ENCODE peak calls at places on chromosomes 7 and 10, in seven cellular contexts. W is HepG2, J is left ventricle myocardium inferior, L is A673, N is colonic mucosa, V is astrocyte, E is foreskin fibroblast. F is an unnamed sample.

GRCh38 chr10:16009736-16010259 is 149.5 kb upstream of the MINDY3 start:
- DNase-seq in W (no peak), L (no peak), E (no peak), N (no peak), V (no peak), J (no peak), F (no peak)

GRCh38 chr10:79070611-79071534 is 2.1 kb downstream of the ZMIZ1 start:
- DNase-seq in J (peak), L (peak), N (peak), W (peak), E (peak), V (peak), F (peak)

GRCh38 chr10:43955978-43956377 is 307.3 kb upstream of the ZNF32 start:
- DNase-seq in E (no peak), V (no peak), L (no peak), N (no peak), W (no peak), J (no peak), F (no peak)

GRCh38 chr7:44050121-44050914 is 5.8 kb downstream of the DBNL start:
- DNase-seq in N (no peak), W (no peak), J (no peak), V (no peak), L (no peak), E (no peak), F (no peak)

GRCh38 chr7:27750336-27750735 is 10.4 kb downstream of the TAX1BP1 start:
- DNase-seq in E (no peak), V (no peak), L (no peak), W (no peak), J (no peak), N (no peak), F (no peak)

GRCh38 chr10:50331486-50331885 is 80.2 kb upstream of the ASAH2 start:
- DNase-seq in V (no peak), E (no peak), J (no peak), W (peak), N (no peak), L (no peak), F (no peak)

GRCh38 chr10:103057980-103058568 is 135.0 kb downstream of the NT5C2 start:
- DNase-seq in E (no peak), J (no peak), W (no peak), L (no peak), V (no peak), N (no peak), F (no peak)

GRCh38 chr10:74924251-74924954 is 98.0 kb downstream of the KAT6B start:
- DNase-seq in E (peak), N (no peak), L (peak), V (peak), W (no peak), J (no peak), F (peak)

GRCh38 chr7:37987732-37988131 is 67.3 kb downstream of the EPDR1 start:
- DNase-seq in N (peak), L (no peak), E (peak), V (peak), J (no peak), W (no peak), F (no peak)

GRCh38 chr10:119602241-119603095 is 5.7 kb upstream of the TIAL1 start:
- DNase-seq in L (peak), V (no peak), W (peak), J (no peak), N (peak), E (peak), F (no peak)

GRCh38 chr10:79422178-79422892 is 23.1 kb downstream of the ZCCHC24 start:
- DNase-seq in N (no peak), W (no peak), J (peak), L (peak), V (peak), E (peak), F (no peak)

GRCh38 chr10:16381083-16381482 is 55.7 kb upstream of the PTER start:
- DNase-seq in E (no peak), V (no peak), W (peak), N (no peak), L (no peak), J (no peak), F (no peak)

GRCh38 chr7:116111429-116111828 is 80.9 kb upstream of the TFEC start:
- DNase-seq in L (no peak), W (no peak), V (no peak), J (no peak), N (no peak), E (no peak), F (no peak)

GRCh38 chr10:119149723-119150122 is 15.8 kb downstream of the SFXN4 start:
- DNase-seq in W (no peak), N (no peak), J (no peak), E (no peak), V (no peak), L (peak), F (no peak)

GRCh38 chr10:109205929-109206585 is 717.3 kb downstream of the XPNPEP1 start:
- DNase-seq in V (peak), W (no peak), E (peak), N (no peak), L (peak), J (no peak), F (peak)

GRCh38 chr10:52644678-52645434 is 127.7 kb downstream of the MBL2 start:
- DNase-seq in N (peak), E (peak), J (no peak), L (peak), W (peak), V (peak), F (no peak)

GRCh38 chr7:98106647-98107312 is at the start of gene LMTK2:
- DNase-seq in L (peak), W (peak), E (peak), J (peak), N (peak), V (peak), F (peak)

GRCh38 chr7:39727614-39728013 is 104.2 kb downstream of the RALA start:
- DNase-seq in N (no peak), V (no peak), E (no peak), W (no peak), L (no peak), J (no peak), F (no peak)

DNA sequence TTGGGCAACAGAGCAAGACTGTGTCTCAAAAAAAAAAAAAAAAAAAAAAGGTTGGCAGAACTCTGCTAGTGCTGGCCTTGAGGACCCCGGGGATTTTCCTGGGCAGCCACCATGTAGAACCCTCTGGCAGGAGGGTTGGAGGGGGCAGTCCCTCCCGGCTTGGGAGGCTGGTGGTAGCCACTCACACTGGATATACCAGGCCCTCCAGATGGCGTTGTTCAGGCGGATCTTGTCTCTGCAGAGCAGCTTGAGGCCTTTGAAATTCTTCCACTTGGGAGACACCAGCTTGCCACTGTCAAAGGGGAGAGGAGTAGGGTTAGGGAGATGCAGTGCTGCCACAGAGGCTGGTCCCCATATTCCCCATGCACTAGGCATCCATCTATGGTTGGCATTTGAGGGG is 8.4 kb downstream of the MLXIPL start:
- DNase-seq in V (no peak), L (peak), J (no peak), E (peak), W (no peak), N (no peak), F (no peak)
- TF ChIP-seq CTCF in V (no peak), L (peak), J (no peak), E (peak), W (peak), N (no peak), F (peak)

GRCh38 chr7:134890246-134891240 is 95.8 kb upstream of the AGBL3 start:
- DNase-seq in N (no peak), W (peak), J (peak), L (no peak), E (peak), V (peak), F (no peak)

GRCh38 chr7:134892002-134892693 is 94.2 kb upstream of the AGBL3 start:
- DNase-seq in E (peak), N (no peak), V (no peak), J (no peak), L (no peak), W (peak), F (no peak)

GRCh38 chr7:134893920-134894319 is 92.4 kb upstream of the AGBL3 start:
- DNase-seq in W (no peak), J (no peak), L (no peak), E (no peak), N (no peak), V (no peak), F (no peak)

GRCh38 chr7:134892963-134893362 is 93.3 kb upstream of the AGBL3 start:
- DNase-seq in E (no peak), L (no peak), J (no peak), W (peak), N (no peak), V (no peak), F (no peak)

DNA sequence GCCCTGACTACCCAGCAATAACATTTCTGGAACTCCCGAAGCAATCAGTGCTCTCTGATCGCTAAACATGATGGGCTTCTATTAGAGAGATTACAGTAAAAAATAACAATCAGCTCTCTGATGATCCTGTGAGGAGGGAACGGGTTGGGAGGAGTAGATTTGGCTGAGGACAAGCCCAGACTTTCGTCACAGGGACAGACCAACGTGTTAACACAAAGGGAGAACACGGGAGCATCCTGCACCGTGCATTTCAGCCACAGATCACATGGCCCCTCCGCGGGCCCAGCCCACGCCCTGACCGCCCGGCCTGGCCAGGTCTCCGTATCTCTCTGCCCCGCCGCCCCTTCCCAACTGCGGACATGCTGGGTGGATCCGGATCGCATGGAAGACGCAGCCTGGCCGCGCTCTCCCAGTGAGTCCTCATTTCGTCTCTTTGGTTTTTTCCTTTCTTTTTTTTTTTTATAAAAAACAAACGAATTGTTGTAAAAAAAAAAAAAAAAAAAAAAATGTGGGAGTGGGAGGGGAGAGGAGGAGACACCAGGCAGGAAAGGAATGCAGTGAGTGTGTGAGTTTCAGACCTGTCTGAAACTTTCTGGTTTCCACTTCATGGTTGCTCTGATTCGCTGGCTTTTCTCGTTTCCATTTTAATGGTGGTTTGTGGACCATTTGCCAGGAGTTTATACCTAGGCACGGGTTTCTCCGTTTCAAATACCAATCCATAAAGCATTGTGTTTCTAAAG is 94.9 kb upstream of the AGBL3 start:
- DNase-seq in E (peak), W (peak), N (peak), J (peak), L (peak), V (peak), F (no peak)
- H3K4me3 ChIP-seq in E (peak), W (peak), N (peak), J (peak), L (peak), V (peak), F (peak)

GRCh38 chr7:2242541-2243482 is 786 bp downstream of the NUDT1 start:
- DNase-seq in E (peak), V (no peak), N (peak), J (no peak), W (peak), L (peak), F (no peak)
- TF ChIP-seq CTCF in E (no peak), V (no peak), N (no peak), J (no peak), W (peak), L (no peak), F (peak)

DNA sequence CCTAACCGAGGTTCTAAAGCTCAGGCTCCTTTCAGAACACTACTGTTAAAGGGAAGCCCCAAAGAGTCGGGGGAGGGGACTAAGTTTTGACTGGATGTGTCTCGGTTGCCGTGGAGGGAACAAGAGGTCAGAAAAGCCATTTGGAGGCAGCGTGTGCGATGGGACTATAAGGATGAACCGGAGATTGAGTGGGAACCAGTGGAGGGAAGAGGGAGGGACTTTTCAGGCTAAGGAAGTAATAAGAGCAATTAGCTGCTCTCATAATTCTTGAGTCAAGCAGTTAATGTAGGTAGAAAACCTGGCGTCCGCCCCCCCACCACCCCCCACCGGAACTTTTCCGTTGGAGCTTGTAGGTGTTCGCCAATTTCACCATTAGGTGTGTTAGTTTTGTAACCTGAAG is 491 bp upstream of the AKAP9 start:
- DNase-seq in J (no peak), E (peak), V (no peak), N (peak), L (peak), W (peak), F (no peak)
- H3K4me3 ChIP-seq in J (peak), E (peak), V (peak), N (peak), L (peak), W (peak), F (peak)

GRCh38 chr7:50119815-50120637 is 27.0 kb upstream of the ZPBP start:
- DNase-seq in V (no peak), L (peak), J (no peak), E (no peak), N (no peak), W (peak), F (no peak)
- TF ChIP-seq CTCF in V (no peak), L (peak), J (no peak), E (no peak), N (no peak), W (peak), F (no peak)

DNA sequence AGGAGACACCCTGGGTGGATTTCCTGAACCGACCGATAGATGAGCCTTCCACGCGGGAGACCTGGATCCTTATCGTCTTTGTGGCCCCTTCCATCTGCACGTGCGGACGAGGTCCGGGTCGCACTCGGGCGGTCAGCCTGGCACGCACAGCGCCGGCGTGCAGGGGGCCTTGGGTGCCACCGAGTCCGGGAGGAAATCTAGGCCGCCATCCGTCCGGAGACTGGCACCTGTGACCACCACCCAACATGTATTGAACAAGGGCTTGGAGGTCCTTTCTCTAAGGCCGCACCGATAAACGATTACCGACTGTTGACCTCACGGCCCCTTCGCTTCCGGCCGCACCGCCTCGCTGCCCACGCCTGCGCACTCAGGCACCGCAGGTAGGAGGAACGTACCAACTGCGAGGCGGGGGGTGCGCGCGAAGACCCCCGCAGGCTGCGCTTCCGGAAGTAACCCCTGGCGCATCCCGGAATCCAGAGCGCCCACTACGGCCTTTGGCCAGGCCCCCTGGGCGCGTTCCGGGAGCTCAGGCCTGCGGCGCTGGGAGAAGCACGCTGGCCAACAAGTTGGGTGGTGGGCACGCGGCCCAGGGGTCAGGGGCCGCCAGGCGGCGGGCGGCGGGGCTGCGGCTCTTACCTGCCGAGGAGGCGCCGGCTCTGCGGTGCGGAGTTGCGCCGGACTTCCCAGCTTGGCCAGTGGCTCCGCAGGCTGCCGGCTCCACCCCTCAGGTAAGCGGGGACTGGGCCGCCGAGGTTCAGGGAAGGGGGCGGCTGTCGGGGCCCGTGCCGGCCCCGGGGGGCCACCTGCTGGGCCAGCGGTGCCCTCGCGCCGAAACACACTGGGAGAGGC is at the start of the genes ACTR3C and LRRC61:
- DNase-seq in W (peak), E (no peak), V (no peak), N (peak), L (peak), J (peak), F (no peak)
- H3K4me3 ChIP-seq in W (peak), E (peak), V (peak), N (peak), L (peak), J (peak), F (no peak)

DNA sequence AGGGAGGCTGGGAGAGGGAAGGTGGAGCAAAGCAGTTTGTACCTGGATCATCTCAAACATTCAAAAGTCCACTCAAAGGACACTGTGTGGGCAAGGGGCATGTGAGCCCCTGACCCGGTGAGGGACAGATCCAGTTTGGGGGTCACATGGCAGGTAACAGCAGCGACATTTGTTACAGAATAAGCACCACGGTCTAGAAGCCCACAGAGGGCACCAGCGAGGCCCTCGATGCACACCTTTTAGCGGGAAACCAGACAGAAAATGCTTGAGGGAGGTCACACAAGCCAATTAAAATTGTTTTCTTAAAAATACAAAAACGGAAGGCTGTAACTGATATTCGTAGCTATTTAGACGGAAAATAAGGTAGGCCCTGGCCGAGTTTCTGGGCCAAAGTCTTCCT is 144.4 kb downstream of the ZMYND11 start:
- DNase-seq in E (no peak), J (no peak), V (no peak), L (no peak), W (no peak), N (no peak), F (no peak)
- TF ChIP-seq CTCF in E (no peak), J (no peak), V (no peak), L (peak), W (no peak), N (no peak), F (no peak)

GRCh38 chr7:111080495-111081105 is 10.3 kb upstream of the LRRN3 start:
- DNase-seq in N (no peak), W (no peak), J (no peak), E (no peak), L (no peak), V (no peak), F (no peak)

GRCh38 chr7:111081553-111081952 is 9.4 kb upstream of the LRRN3 start:
- DNase-seq in L (no peak), N (no peak), E (no peak), W (no peak), V (no peak), J (no peak), F (no peak)

GRCh38 chr7:111082351-111082750 is 8.6 kb upstream of the LRRN3 start:
- DNase-seq in E (peak), W (no peak), J (no peak), N (no peak), L (no peak), V (peak), F (peak)

GRCh38 chr7:111085356-111085755 is 5.6 kb upstream of the LRRN3 start:
- DNase-seq in E (no peak), L (no peak), J (no peak), N (no peak), V (no peak), W (no peak), F (no peak)

GRCh38 chr7:111083423-111083822 is 7.5 kb upstream of the LRRN3 start:
- DNase-seq in W (no peak), J (no peak), E (peak), N (no peak), L (no peak), V (peak), F (peak)
- H3K4me3 ChIP-seq in W (no peak), J (no peak), E (no peak), N (no peak), L (no peak), V (no peak), F (no peak)

GRCh38 chr10:47266602-47267001 is 33.4 kb upstream of the GDF10 start:
- DNase-seq in J (no peak), N (no peak), W (no peak), E (no peak), V (no peak), L (no peak), F (no peak)

GRCh38 chr10:47268696-47269095 is 31.3 kb upstream of the GDF10 start:
- DNase-seq in N (no peak), L (no peak), V (no peak), W (no peak), E (no peak), J (no peak), F (no peak)

GRCh38 chr10:47264797-47265281 is 35.2 kb upstream of the GDF10 start:
- DNase-seq in W (peak), N (no peak), E (no peak), L (no peak), J (no peak), V (no peak), F (no peak)

GRCh38 chr10:47269294-47269693 is 30.7 kb upstream of the GDF10 start:
- DNase-seq in N (no peak), L (no peak), V (no peak), W (no peak), E (no peak), J (no peak), F (no peak)
- TF ChIP-seq CTCF in N (no peak), L (peak), V (no peak), W (peak), E (no peak), J (peak), F (peak)